ENCODE peak calls at places on chromosomes 7 and 10, in five cellular contexts. C, I, S, L and F are unnamed samples.
A peak's percentile ranks its signal among the peaks of the same experiment; 100 is the strongest.

GRCh38 chr10:96975083-96975482 is 143.0 kb downstream of the LCOR start:
- DNase-seq in I (no peak), S (no peak), C (no peak), L (no peak), F (no peak)

GRCh38 chr10:10498781-10499180 is 518.9 kb upstream of the CELF2 start:
- DNase-seq in I (no peak), S (no peak), C (no peak), L (no peak), F (no peak)

GRCh38 chr7:41459623-41460256 is 243.2 kb downstream of the INHBA start:
- DNase-seq in S (no peak), L (no peak), C (no peak), I (no peak), F (no peak)

GRCh38 chr7:22601812-22602568 is 102.0 kb upstream of the STEAP1B start:
- DNase-seq in I (no peak), C (peak; percentile 25), L (no peak), S (no peak), F (no peak)

GRCh38 chr7:156780724-156781455 is 112.1 kb downstream of the LMBR1 start:
- DNase-seq in C (no peak), I (no peak), L (peak; percentile 21), S (no peak), F (peak; percentile 37)

GRCh38 chr7:134827889-134828288 is 48.5 kb downstream of the CALD1 start:
- DNase-seq in L (no peak), C (no peak), S (no peak), I (no peak), F (no peak)

GRCh38 chr7:68107256-68107655 is 1110.6 kb downstream of the TYW1 start:
- DNase-seq in C (no peak), S (no peak), L (no peak), I (no peak), F (no peak)

GRCh38 chr7:78377532-78377931 is 579.0 kb downstream of the PHTF2 start:
- DNase-seq in I (no peak), C (no peak), S (no peak), L (no peak), F (no peak)

GRCh38 chr10:33236916-33237315 is 97.6 kb downstream of the NRP1 start:
- DNase-seq in I (no peak), S (no peak), L (no peak), C (no peak), F (no peak)

GRCh38 chr10:129615381-129615780 is 148.3 kb downstream of the MGMT start:
- DNase-seq in I (no peak), L (no peak), S (no peak), C (no peak), F (no peak)

GRCh38 chr10:47050618-47051455 is 139.6 kb downstream of the PTPN20 start:
- DNase-seq in L (no peak), I (no peak), S (no peak), C (no peak), F (no peak)

GRCh38 chr7:158366346-158366745 is 221.3 kb downstream of the PTPRN2 start:
- DNase-seq in S (no peak), L (no peak), I (no peak), C (no peak), F (no peak)

GRCh38 chr10:25895856-25896255 is 38.2 kb upstream of the MYO3A start:
- DNase-seq in C (no peak), L (no peak), S (no peak), I (no peak), F (no peak)

GRCh38 chr7:128091106-128091505 is 59.9 kb upstream of the LRRC4 start:
- DNase-seq in S (no peak), C (no peak), L (no peak), I (no peak), F (no peak)

GRCh38 chr10:120861200-120861599 is 10.0 kb downstream of the WDR11 start:
- DNase-seq in L (no peak), I (no peak), C (no peak), S (no peak), F (no peak)

GRCh38 chr10:66747451-66747850 is 178.4 kb upstream of the LRRTM3 start:
- DNase-seq in C (no peak), I (no peak), L (no peak), S (no peak), F (no peak)

GRCh38 chr7:99677013-99677412 is 2.8 kb downstream of the CYP3A5 start:
- DNase-seq in S (no peak), L (no peak), I (no peak), C (no peak), F (no peak)

GRCh38 chr7:502296-502695 is 17.4 kb downstream of the PDGFA start:
- DNase-seq in C (no peak), I (no peak), L (no peak), S (no peak), F (no peak)

GRCh38 chr10:68992721-68993440 is 4.3 kb downstream of the KIFBP start:
- DNase-seq in C (peak; percentile 54), S (peak; percentile 68), L (no peak), I (no peak), F (no peak)

GRCh38 chr10:78886129-78886528 is 182.6 kb upstream of the ZMIZ1 start:
- DNase-seq in S (no peak), C (no peak), I (no peak), L (no peak), F (no peak)

GRCh38 chr7:151736403-151736909 is 140.5 kb downstream of the PRKAG2 start:
- DNase-seq in I (peak; percentile 98), S (peak; percentile 76), C (peak; percentile 52), L (peak; percentile 23), F (no peak)

GRCh38 chr10:109386101-109386500 is 537.2 kb downstream of the XPNPEP1 start:
- DNase-seq in I (no peak), L (no peak), S (no peak), C (no peak), F (no peak)

GRCh38 chr10:91880310-91880709 is 29.0 kb downstream of the FGFBP3 start:
- DNase-seq in L (no peak), S (no peak), C (no peak), I (no peak), F (no peak)

GRCh38 chr10:91875156-91875555 is 34.1 kb downstream of the FGFBP3 start:
- DNase-seq in L (no peak), I (no peak), S (no peak), C (no peak), F (no peak)

GRCh38 chr10:91879514-91880170 is 29.6 kb downstream of the FGFBP3 start:
- DNase-seq in S (no peak), I (no peak), L (no peak), C (no peak), F (no peak)

GRCh38 chr10:91875779-91876178 is 33.5 kb downstream of the FGFBP3 start:
- DNase-seq in S (no peak), L (no peak), C (no peak), I (no peak), F (no peak)
- TF ChIP-seq POLR2A in S (no peak), L (no peak), C (no peak), I (no peak), F (no peak)

GRCh38 chr7:17632401-17632800 is 307.9 kb downstream of the SNX13 start:
- DNase-seq in S (no peak), C (no peak), L (no peak), I (no peak), F (no peak)

GRCh38 chr7:17631061-17631460 is 309.2 kb downstream of the SNX13 start:
- DNase-seq in S (no peak), C (no peak), L (no peak), I (no peak), F (no peak)

GRCh38 chr7:17638727-17639126 is 301.6 kb downstream of the SNX13 start:
- DNase-seq in C (peak; percentile 33), I (no peak), L (no peak), S (no peak), F (no peak)

GRCh38 chr7:17633099-17633498 is 307.2 kb downstream of the SNX13 start:
- DNase-seq in L (no peak), I (peak; percentile 33), S (no peak), C (no peak), F (no peak)
- TF ChIP-seq POLR2A in L (no peak), I (no peak), S (no peak), C (no peak), F (no peak)

GRCh38 chr10:72276421-72277339 is 3.0 kb downstream of the DDIT4 start:
- DNase-seq in L (peak; percentile 75), I (no peak), S (peak; percentile 59), C (no peak), F (no peak)
- TF ChIP-seq POLR2A in L (peak; percentile 79), I (peak; percentile 86), S (no peak), C (peak; percentile 30), F (peak; percentile 90)

GRCh38 chr7:123534383-123535260 is at the start of gene IQUB:
- DNase-seq in I (peak; percentile 88), C (peak; percentile 99), L (peak; percentile 99), S (peak; percentile 99), F (peak; percentile 68)
- TF ChIP-seq POLR2A in I (no peak), C (peak; percentile 60), L (peak; percentile 93), S (peak; percentile 61), F (no peak)

DNA sequence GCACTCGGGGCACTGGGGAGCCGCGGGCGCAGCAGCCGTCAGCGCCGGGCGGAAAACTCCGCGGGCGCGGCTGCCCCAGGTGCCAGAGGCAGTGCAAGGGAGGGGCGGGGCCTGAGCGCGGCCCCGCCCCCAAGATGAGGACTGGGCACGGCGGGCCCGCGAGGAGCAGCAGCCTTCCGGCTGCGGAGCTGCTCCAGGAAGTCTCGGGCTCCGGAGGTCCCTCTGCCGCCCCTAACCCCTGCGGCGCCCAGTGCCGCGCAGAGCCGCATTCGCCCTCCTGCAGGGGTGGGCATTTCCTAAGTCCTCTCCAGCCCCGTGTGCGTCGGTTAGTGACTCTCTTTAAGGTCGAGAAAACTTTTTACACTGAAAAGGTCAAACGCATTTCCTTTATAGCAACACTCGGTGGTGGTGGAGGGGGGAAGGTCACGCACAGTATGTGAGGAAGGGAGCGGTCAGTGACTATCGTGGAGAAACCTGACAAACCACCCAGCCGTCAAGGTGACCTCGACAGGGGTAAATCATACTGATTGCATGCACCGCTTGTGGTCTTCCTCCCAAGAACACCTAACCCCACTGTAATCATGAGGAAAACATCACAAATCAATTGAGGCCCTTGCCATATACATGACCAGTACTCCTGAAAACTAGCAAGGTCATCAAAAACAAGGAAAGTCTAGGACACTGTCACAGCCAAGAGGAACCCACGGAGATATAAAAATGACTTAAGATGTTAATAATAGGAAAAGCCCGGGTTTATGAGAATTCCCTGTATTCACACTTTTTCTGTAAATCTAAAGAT is at the start of gene ANXA11:
- DNase-seq in L (peak; percentile 91), I (peak; percentile 78), S (peak; percentile 81), C (peak; percentile 74), F (peak; percentile 89)
- TF ChIP-seq POLR2A in L (peak; percentile 96), I (peak; percentile 87), S (peak; percentile 74), C (peak; percentile 86), F (peak; percentile 82)

GRCh38 chr7:130829415-130829814 is 95.4 kb upstream of the KLF14 start:
- DNase-seq in L (no peak), C (no peak), S (no peak), I (no peak), F (no peak)

GRCh38 chr7:130831322-130831721 is 97.3 kb upstream of the KLF14 start:
- DNase-seq in I (no peak), S (no peak), C (no peak), L (no peak), F (no peak)

GRCh38 chr7:130831817-130832481 is 97.9 kb upstream of the KLF14 start:
- DNase-seq in I (peak; percentile 31), L (peak; percentile 65), C (no peak), S (no peak), F (no peak)
- TF ChIP-seq POLR2A in I (no peak), L (no peak), C (no peak), S (no peak), F (no peak)